ENCODE peak calls at places on chromosomes 16 and 17, in five cellular contexts. T is tibial nerve, E is ascending aorta, B is NCI-H69, V is AG09319. D is an unnamed sample.

GRCh38 chr16:58421529-58421928 is 29.3 kb downstream of the GINS3 start:
- DNase-seq in B (no peak), V (no peak), T (no peak), E (no peak), D (no peak)

GRCh38 chr16:4409081-4409932 is 7.1 kb downstream of the CORO7 start:
- DNase-seq in B (peak), V (no peak), T (no peak), E (no peak), D (no peak)

GRCh38 chr17:29390856-29391631 is 881 bp downstream of the TAOK1 start:
- DNase-seq in V (no peak), B (peak), E (no peak), T (no peak), D (no peak)

GRCh38 chr16:25916091-25916490 is 224.3 kb downstream of the HS3ST4 start:
- DNase-seq in V (no peak), E (no peak), B (no peak), T (no peak), D (no peak)

GRCh38 chr16:19882641-19883040 is 2.0 kb downstream of the GPRC5B start:
- DNase-seq in E (no peak), T (no peak), V (no peak), B (peak), D (no peak)

GRCh38 chr16:31105677-31106213 is 2.4 kb upstream of the BCKDK start:
- DNase-seq in T (peak), B (peak), V (peak), E (no peak), D (peak)

GRCh38 chr16:88804552-88805339 is 1.2 kb downstream of the CDT1 start:
- DNase-seq in B (peak), V (no peak), E (no peak), T (no peak), D (no peak)

GRCh38 chr16:48117217-48118105 is 38.3 kb downstream of the ABCC12 start:
- DNase-seq in E (no peak), V (no peak), T (no peak), B (peak), D (no peak)